ENCODE peak calls at places on chromosomes 12 and 14, in nine cellular contexts. One of them, this sample, is unnamed.

GRCh38 chr12:65823481-65824313 is 586 bp upstream of the HMGA2 start:
- DNase-seq in activated naive CD4-positive, alpha-beta T cell treated with anti-CD3 and anti-CD28 coated beads, Interleukin-2, amount 50 U/mL, for 72 hours: no peak
- DNase-seq in GM03348: peak; percentile 82
- DNase-seq in neural crest cell: peak; percentile 48
- DNase-seq in mucosa of gallbladder: no peak
- DNase-seq in COR-L47: no peak
- DNase-seq in Peyer's patch: no peak
- DNase-seq in adipocyte: peak; percentile 87
- DNase-seq in mesendoderm: peak; percentile 89
- DNase-seq in this sample: peak; percentile 54

GRCh38 chr14:91377700-91378652 is 39.6 kb downstream of the CCDC88C start:
- DNase-seq in Peyer's patch: no peak
- DNase-seq in GM03348: no peak
- DNase-seq in mesendoderm: no peak
- DNase-seq in mucosa of gallbladder: no peak
- DNase-seq in COR-L47: no peak
- DNase-seq in activated naive CD4-positive, alpha-beta T cell treated with anti-CD3 and anti-CD28 coated beads, Interleukin-2, amount 50 U/mL, for 72 hours: no peak
- DNase-seq in neural crest cell: no peak
- DNase-seq in adipocyte: no peak
- DNase-seq in this sample: peak; percentile 33

GRCh38 chr14:52467515-52468266 is 84.6 kb downstream of the TXNDC16 start:
- DNase-seq in COR-L47: no peak
- DNase-seq in mucosa of gallbladder: no peak
- DNase-seq in GM03348: no peak
- DNase-seq in neural crest cell: no peak
- DNase-seq in Peyer's patch: no peak
- DNase-seq in activated naive CD4-positive, alpha-beta T cell treated with anti-CD3 and anti-CD28 coated beads, Interleukin-2, amount 50 U/mL, for 72 hours: no peak
- DNase-seq in adipocyte: no peak
- DNase-seq in mesendoderm: no peak
- DNase-seq in this sample: no peak

GRCh38 chr12:105451211-105451610 is 120.7 kb downstream of the C12orf75 start:
- DNase-seq in mucosa of gallbladder: no peak
- DNase-seq in mesendoderm: no peak
- DNase-seq in activated naive CD4-positive, alpha-beta T cell treated with anti-CD3 and anti-CD28 coated beads, Interleukin-2, amount 50 U/mL, for 72 hours: no peak
- DNase-seq in Peyer's patch: no peak
- DNase-seq in GM03348: peak; percentile 85
- DNase-seq in adipocyte: peak; percentile 71
- DNase-seq in neural crest cell: no peak
- DNase-seq in COR-L47: no peak
- DNase-seq in this sample: peak; percentile 85

GRCh38 chr12:108305520-108305919 is 33.6 kb downstream of the CMKLR1 start:
- DNase-seq in neural crest cell: no peak
- DNase-seq in mucosa of gallbladder: peak; percentile 78
- DNase-seq in GM03348: peak; percentile 93
- DNase-seq in activated naive CD4-positive, alpha-beta T cell treated with anti-CD3 and anti-CD28 coated beads, Interleukin-2, amount 50 U/mL, for 72 hours: no peak
- DNase-seq in mesendoderm: no peak
- DNase-seq in COR-L47: no peak
- DNase-seq in adipocyte: peak; percentile 97
- DNase-seq in Peyer's patch: no peak
- DNase-seq in this sample: peak; percentile 29

GRCh38 chr12:3658327-3659163 is 94.4 kb downstream of the CRACR2A start:
- DNase-seq in GM03348: peak; percentile 61
- DNase-seq in mesendoderm: peak; percentile 70
- DNase-seq in mucosa of gallbladder: no peak
- DNase-seq in COR-L47: peak; percentile 6
- DNase-seq in activated naive CD4-positive, alpha-beta T cell treated with anti-CD3 and anti-CD28 coated beads, Interleukin-2, amount 50 U/mL, for 72 hours: no peak
- DNase-seq in Peyer's patch: no peak
- DNase-seq in neural crest cell: peak; percentile 53
- DNase-seq in adipocyte: no peak
- DNase-seq in this sample: peak; percentile 2

GRCh38 chr14:66746316-66747006 is 238.5 kb downstream of the GPHN start:
- DNase-seq in GM03348: peak; percentile 45
- DNase-seq in adipocyte: peak; percentile 70
- DNase-seq in COR-L47: peak; percentile 10
- DNase-seq in mucosa of gallbladder: no peak
- DNase-seq in mesendoderm: peak; percentile 54
- DNase-seq in neural crest cell: no peak
- DNase-seq in Peyer's patch: no peak
- DNase-seq in activated naive CD4-positive, alpha-beta T cell treated with anti-CD3 and anti-CD28 coated beads, Interleukin-2, amount 50 U/mL, for 72 hours: no peak
- DNase-seq in this sample: peak; percentile 51

GRCh38 chr12:2739832-2740641 is 54.7 kb upstream of the FKBP4 start:
- DNase-seq in neural crest cell: peak; percentile 11
- DNase-seq in GM03348: peak; percentile 48
- DNase-seq in mucosa of gallbladder: no peak
- DNase-seq in Peyer's patch: no peak
- DNase-seq in adipocyte: peak; percentile 69
- DNase-seq in mesendoderm: peak; percentile 41
- DNase-seq in activated naive CD4-positive, alpha-beta T cell treated with anti-CD3 and anti-CD28 coated beads, Interleukin-2, amount 50 U/mL, for 72 hours: no peak
- DNase-seq in COR-L47: no peak
- DNase-seq in this sample: peak; percentile 60

GRCh38 chr12:71469235-71469873 is 29.8 kb downstream of the LGR5 start:
- DNase-seq in adipocyte: peak; percentile 41
- DNase-seq in COR-L47: no peak
- DNase-seq in Peyer's patch: no peak
- DNase-seq in activated naive CD4-positive, alpha-beta T cell treated with anti-CD3 and anti-CD28 coated beads, Interleukin-2, amount 50 U/mL, for 72 hours: no peak
- DNase-seq in neural crest cell: no peak
- DNase-seq in mesendoderm: peak; percentile 70
- DNase-seq in mucosa of gallbladder: no peak
- DNase-seq in GM03348: no peak
- DNase-seq in this sample: peak; percentile 4

GRCh38 chr12:3304436-3305135 is 186.4 kb upstream of the PRMT8 start:
- DNase-seq in COR-L47: peak; percentile 10
- DNase-seq in mucosa of gallbladder: no peak
- DNase-seq in adipocyte: peak; percentile 48
- DNase-seq in Peyer's patch: no peak
- DNase-seq in GM03348: peak; percentile 86
- DNase-seq in neural crest cell: no peak
- DNase-seq in mesendoderm: no peak
- DNase-seq in activated naive CD4-positive, alpha-beta T cell treated with anti-CD3 and anti-CD28 coated beads, Interleukin-2, amount 50 U/mL, for 72 hours: no peak
- DNase-seq in this sample: peak; percentile 90

GRCh38 chr14:103546651-103547454 is 15.6 kb downstream of the BAG5 start:
- DNase-seq in COR-L47: peak; percentile 87
- DNase-seq in GM03348: peak; percentile 79
- DNase-seq in adipocyte: peak; percentile 69
- DNase-seq in mesendoderm: peak; percentile 70
- DNase-seq in activated naive CD4-positive, alpha-beta T cell treated with anti-CD3 and anti-CD28 coated beads, Interleukin-2, amount 50 U/mL, for 72 hours: no peak
- DNase-seq in mucosa of gallbladder: peak; percentile 53
- DNase-seq in Peyer's patch: peak; percentile 72
- DNase-seq in neural crest cell: peak; percentile 78
- DNase-seq in this sample: peak; percentile 21

GRCh38 chr12:27434673-27435565 is 11.6 kb upstream of the SMCO2 start:
- DNase-seq in neural crest cell: peak; percentile 9
- DNase-seq in GM03348: peak; percentile 71
- DNase-seq in Peyer's patch: no peak
- DNase-seq in activated naive CD4-positive, alpha-beta T cell treated with anti-CD3 and anti-CD28 coated beads, Interleukin-2, amount 50 U/mL, for 72 hours: no peak
- DNase-seq in COR-L47: no peak
- DNase-seq in adipocyte: peak; percentile 47
- DNase-seq in mucosa of gallbladder: no peak
- DNase-seq in mesendoderm: no peak
- DNase-seq in this sample: no peak

GRCh38 chr12:4562034-4562657 is at the start of gene DYRK4:
- DNase-seq in mucosa of gallbladder: peak; percentile 89
- DNase-seq in adipocyte: peak; percentile 68
- DNase-seq in Peyer's patch: no peak
- DNase-seq in neural crest cell: peak; percentile 81
- DNase-seq in activated naive CD4-positive, alpha-beta T cell treated with anti-CD3 and anti-CD28 coated beads, Interleukin-2, amount 50 U/mL, for 72 hours: no peak
- DNase-seq in COR-L47: peak; percentile 23
- DNase-seq in GM03348: peak; percentile 89
- DNase-seq in mesendoderm: peak; percentile 95
- DNase-seq in this sample: peak; percentile 52

GRCh38 chr12:124625867-124626675 is 58.7 kb upstream of the NCOR2 start:
- DNase-seq in mucosa of gallbladder: peak; percentile 74
- DNase-seq in Peyer's patch: no peak
- DNase-seq in neural crest cell: peak; percentile 59
- DNase-seq in GM03348: peak; percentile 93
- DNase-seq in adipocyte: peak; percentile 82
- DNase-seq in mesendoderm: no peak
- DNase-seq in activated naive CD4-positive, alpha-beta T cell treated with anti-CD3 and anti-CD28 coated beads, Interleukin-2, amount 50 U/mL, for 72 hours: no peak
- DNase-seq in COR-L47: no peak
- DNase-seq in this sample: peak; percentile 38

GRCh38 chr12:94397401-94397800 is 62.3 kb downstream of the CEP83 start:
- DNase-seq in mesendoderm: no peak
- DNase-seq in neural crest cell: no peak
- DNase-seq in adipocyte: no peak
- DNase-seq in GM03348: no peak
- DNase-seq in Peyer's patch: no peak
- DNase-seq in activated naive CD4-positive, alpha-beta T cell treated with anti-CD3 and anti-CD28 coated beads, Interleukin-2, amount 50 U/mL, for 72 hours: no peak
- DNase-seq in COR-L47: no peak
- DNase-seq in mucosa of gallbladder: no peak
- DNase-seq in this sample: no peak

GRCh38 chr12:90335561-90335960 is 619.4 kb downstream of the CCER1 start:
- DNase-seq in COR-L47: no peak
- DNase-seq in mesendoderm: no peak
- DNase-seq in neural crest cell: no peak
- DNase-seq in mucosa of gallbladder: no peak
- DNase-seq in GM03348: no peak
- DNase-seq in Peyer's patch: no peak
- DNase-seq in adipocyte: no peak
- DNase-seq in activated naive CD4-positive, alpha-beta T cell treated with anti-CD3 and anti-CD28 coated beads, Interleukin-2, amount 50 U/mL, for 72 hours: no peak
- DNase-seq in this sample: no peak

GRCh38 chr12:27534060-27534764 is 10.2 kb downstream of the PPFIBP1 start:
- DNase-seq in mucosa of gallbladder: no peak
- DNase-seq in activated naive CD4-positive, alpha-beta T cell treated with anti-CD3 and anti-CD28 coated beads, Interleukin-2, amount 50 U/mL, for 72 hours: no peak
- DNase-seq in Peyer's patch: no peak
- DNase-seq in COR-L47: no peak
- DNase-seq in mesendoderm: no peak
- DNase-seq in neural crest cell: no peak
- DNase-seq in GM03348: no peak
- DNase-seq in adipocyte: no peak
- DNase-seq in this sample: no peak

GRCh38 chr14:76876076-76876475 is 49.9 kb downstream of the LRRC74A start:
- DNase-seq in mesendoderm: peak; percentile 83
- DNase-seq in COR-L47: peak; percentile 52
- DNase-seq in neural crest cell: peak; percentile 72
- DNase-seq in GM03348: peak; percentile 91
- DNase-seq in adipocyte: peak; percentile 88
- DNase-seq in Peyer's patch: peak; percentile 42
- DNase-seq in mucosa of gallbladder: peak; percentile 57
- DNase-seq in activated naive CD4-positive, alpha-beta T cell treated with anti-CD3 and anti-CD28 coated beads, Interleukin-2, amount 50 U/mL, for 72 hours: no peak
- DNase-seq in this sample: peak; percentile 61

GRCh38 chr12:7142809-7143465 is 12.8 kb downstream of the CLSTN3 start:
- DNase-seq in mesendoderm: no peak
- DNase-seq in activated naive CD4-positive, alpha-beta T cell treated with anti-CD3 and anti-CD28 coated beads, Interleukin-2, amount 50 U/mL, for 72 hours: peak; percentile 54
- DNase-seq in COR-L47: no peak
- DNase-seq in GM03348: no peak
- DNase-seq in adipocyte: no peak
- DNase-seq in Peyer's patch: no peak
- DNase-seq in neural crest cell: no peak
- DNase-seq in mucosa of gallbladder: no peak
- DNase-seq in this sample: no peak

GRCh38 chr12:83850531-83850930 is 1062.1 kb downstream of the SLC6A15 start:
- DNase-seq in neural crest cell: no peak
- DNase-seq in adipocyte: no peak
- DNase-seq in GM03348: peak; percentile 9
- DNase-seq in Peyer's patch: no peak
- DNase-seq in mucosa of gallbladder: no peak
- DNase-seq in mesendoderm: no peak
- DNase-seq in COR-L47: no peak
- DNase-seq in activated naive CD4-positive, alpha-beta T cell treated with anti-CD3 and anti-CD28 coated beads, Interleukin-2, amount 50 U/mL, for 72 hours: no peak
- DNase-seq in this sample: no peak

GRCh38 chr12:116266631-116267349 is 10.7 kb downstream of the MED13L start:
- DNase-seq in neural crest cell: no peak
- DNase-seq in COR-L47: no peak
- DNase-seq in Peyer's patch: no peak
- DNase-seq in adipocyte: no peak
- DNase-seq in activated naive CD4-positive, alpha-beta T cell treated with anti-CD3 and anti-CD28 coated beads, Interleukin-2, amount 50 U/mL, for 72 hours: no peak
- DNase-seq in mucosa of gallbladder: no peak
- DNase-seq in GM03348: no peak
- DNase-seq in mesendoderm: no peak
- DNase-seq in this sample: no peak

GRCh38 chr12:52168019-52168717 is 23.6 kb downstream of the KRT80 start:
- DNase-seq in mesendoderm: no peak
- DNase-seq in adipocyte: peak; percentile 39
- DNase-seq in COR-L47: no peak
- DNase-seq in activated naive CD4-positive, alpha-beta T cell treated with anti-CD3 and anti-CD28 coated beads, Interleukin-2, amount 50 U/mL, for 72 hours: no peak
- DNase-seq in neural crest cell: no peak
- DNase-seq in mucosa of gallbladder: peak; percentile 84
- DNase-seq in Peyer's patch: no peak
- DNase-seq in GM03348: no peak
- DNase-seq in this sample: no peak

GRCh38 chr14:69845050-69845581 is 34.1 kb upstream of the SMOC1 start:
- DNase-seq in mucosa of gallbladder: no peak
- DNase-seq in adipocyte: no peak
- DNase-seq in activated naive CD4-positive, alpha-beta T cell treated with anti-CD3 and anti-CD28 coated beads, Interleukin-2, amount 50 U/mL, for 72 hours: no peak
- DNase-seq in Peyer's patch: no peak
- DNase-seq in COR-L47: no peak
- DNase-seq in GM03348: no peak
- DNase-seq in mesendoderm: no peak
- DNase-seq in neural crest cell: no peak
- DNase-seq in this sample: no peak

GRCh38 chr14:105857223-105857815 is 330.9 kb downstream of the TMEM121 start:
- DNase-seq in mesendoderm: no peak
- DNase-seq in adipocyte: no peak
- DNase-seq in neural crest cell: no peak
- DNase-seq in mucosa of gallbladder: no peak
- DNase-seq in GM03348: no peak
- DNase-seq in COR-L47: no peak
- DNase-seq in activated naive CD4-positive, alpha-beta T cell treated with anti-CD3 and anti-CD28 coated beads, Interleukin-2, amount 50 U/mL, for 72 hours: peak; percentile 47
- DNase-seq in Peyer's patch: peak; percentile 16
- DNase-seq in this sample: no peak

GRCh38 chr12:106648736-106649135 is 65.9 kb downstream of the RFX4 start:
- DNase-seq in Peyer's patch: no peak
- DNase-seq in neural crest cell: no peak
- DNase-seq in COR-L47: no peak
- DNase-seq in mesendoderm: peak; percentile 13
- DNase-seq in GM03348: no peak
- DNase-seq in mucosa of gallbladder: no peak
- DNase-seq in adipocyte: no peak
- DNase-seq in activated naive CD4-positive, alpha-beta T cell treated with anti-CD3 and anti-CD28 coated beads, Interleukin-2, amount 50 U/mL, for 72 hours: no peak
- DNase-seq in this sample: peak; percentile 8

GRCh38 chr12:113700943-113701342 is 229.3 kb upstream of the LHX5 start:
- DNase-seq in mucosa of gallbladder: no peak
- DNase-seq in neural crest cell: no peak
- DNase-seq in Peyer's patch: no peak
- DNase-seq in GM03348: peak; percentile 56
- DNase-seq in adipocyte: peak; percentile 78
- DNase-seq in activated naive CD4-positive, alpha-beta T cell treated with anti-CD3 and anti-CD28 coated beads, Interleukin-2, amount 50 U/mL, for 72 hours: no peak
- DNase-seq in mesendoderm: peak; percentile 89
- DNase-seq in COR-L47: no peak
- DNase-seq in this sample: peak; percentile 81

GRCh38 chr12:24649634-24650033 is 299.3 kb downstream of the BCAT1 start:
- DNase-seq in activated naive CD4-positive, alpha-beta T cell treated with anti-CD3 and anti-CD28 coated beads, Interleukin-2, amount 50 U/mL, for 72 hours: no peak
- DNase-seq in mucosa of gallbladder: no peak
- DNase-seq in neural crest cell: no peak
- DNase-seq in GM03348: no peak
- DNase-seq in COR-L47: no peak
- DNase-seq in Peyer's patch: no peak
- DNase-seq in adipocyte: no peak
- DNase-seq in mesendoderm: no peak
- DNase-seq in this sample: no peak

GRCh38 chr14:23052182-23052623 is 5.1 kb downstream of the CDH24 start:
- DNase-seq in activated naive CD4-positive, alpha-beta T cell treated with anti-CD3 and anti-CD28 coated beads, Interleukin-2, amount 50 U/mL, for 72 hours: no peak
- DNase-seq in GM03348: no peak
- DNase-seq in Peyer's patch: no peak
- DNase-seq in mucosa of gallbladder: no peak
- DNase-seq in mesendoderm: peak; percentile 55
- DNase-seq in COR-L47: no peak
- DNase-seq in neural crest cell: no peak
- DNase-seq in adipocyte: no peak
- DNase-seq in this sample: no peak

This sample was measured in HFFc6.